ENCODE peak calls at places on chromosome 11, in four cellular contexts. Y, I, E and J are unnamed samples.

GRCh38 chr11:13942908-13943505 is 19.5 kb upstream of the SPON1 start:
- DNase-seq in Y (no peak), I (no peak), E (no peak), J (peak)

GRCh38 chr11:62844154-62844553 is 4.8 kb upstream of the WDR74 start:
- DNase-seq in Y (no peak), I (no peak), E (no peak), J (no peak)

GRCh38 chr11:126716456-126717083 is 284.0 kb downstream of the KIRREL3 start:
- DNase-seq in Y (peak), I (peak), E (peak), J (peak)

GRCh38 chr11:31921066-31921465 is 109.9 kb upstream of the PAX6 start:
- DNase-seq in Y (peak), I (no peak), E (no peak), J (no peak)

GRCh38 chr11:58900479-58901420 is 38.5 kb upstream of the GLYATL1 start:
- DNase-seq in Y (peak), I (peak), E (peak), J (peak)

GRCh38 chr11:122632178-122632824 is 23.2 kb upstream of the UBASH3B start:
- DNase-seq in Y (peak), I (no peak), E (no peak), J (no peak)

GRCh38 chr11:21511835-21512440 is 680.9 kb upstream of the ANO5 start:
- DNase-seq in Y (peak), I (peak), E (peak), J (no peak)

GRCh38 chr11:70415642-70416395 is 17.5 kb downstream of the CTTN start:
- DNase-seq in Y (no peak), I (no peak), E (no peak), J (peak)

GRCh38 chr11:83087035-83087434 is 15.3 kb upstream of the RAB30 start:
- DNase-seq in Y (no peak), I (no peak), E (no peak), J (no peak)

GRCh38 chr11:130189492-130190210 is 30.1 kb downstream of the ST14 start:
- DNase-seq in Y (no peak), I (no peak), E (peak), J (no peak)

GRCh38 chr11:121581607-121582006 is 128.8 kb upstream of the SORL1-AS1 start:
- DNase-seq in Y (no peak), I (no peak), E (no peak), J (no peak)

GRCh38 chr11:25970726-25971508 is 361.0 kb upstream of the ANO3 start:
- DNase-seq in Y (peak), I (no peak), E (no peak), J (no peak)

GRCh38 chr11:2886191-2886894 is 768 bp upstream of the CDKN1C start:
- DNase-seq in Y (peak), I (peak), E (peak), J (no peak)

GRCh38 chr11:2186669-2187266 is 15.2 kb upstream of the TH start:
- DNase-seq in Y (peak), I (peak), E (peak), J (no peak)

GRCh38 chr11:62770778-62771143 is 435 bp upstream of the TAF6L start:
- DNase-seq in Y (no peak), I (peak), E (peak), J (no peak)

GRCh38 chr11:127330044-127330443 is 329.5 kb upstream of the KIRREL3 start:
- DNase-seq in Y (no peak), I (no peak), E (no peak), J (no peak)

GRCh38 chr11:46315033-46315738 is 32.1 kb upstream of the DGKZ start:
- DNase-seq in Y (peak), I (peak), E (peak), J (peak)

GRCh38 chr11:46281374-46281831 is 3.9 kb downstream of the CREB3L1 start:
- DNase-seq in Y (peak), I (peak), E (no peak), J (peak)

GRCh38 chr11:72039108-72039850 is 40.6 kb downstream of the IL18BP start:
- DNase-seq in Y (no peak), I (no peak), E (no peak), J (peak)

GRCh38 chr11:19225123-19225522 is 15.6 kb downstream of the E2F8 start:
- DNase-seq in Y (no peak), I (no peak), E (no peak), J (no peak)

GRCh38 chr11:12238420-12238819 is 128.0 kb downstream of the MICAL2 start:
- DNase-seq in Y (no peak), I (no peak), E (no peak), J (no peak)

GRCh38 chr11:32034149-32034548 is 56.7 kb upstream of the RCN1 start:
- DNase-seq in Y (no peak), I (no peak), E (no peak), J (peak)

GRCh38 chr11:2944953-2945756 is 15.9 kb upstream of the PHLDA2 start:
- DNase-seq in Y (peak), I (peak), E (peak), J (peak)

GRCh38 chr11:119567667-119568582 is 145.0 kb upstream of the THY1 start:
- DNase-seq in Y (peak), I (no peak), E (no peak), J (peak)

GRCh38 chr11:117992620-117993019 is 6.4 kb downstream of the IL10RA start:
- DNase-seq in Y (no peak), I (no peak), E (no peak), J (no peak)

GRCh38 chr11:62445314-62445740 is 26.5 kb downstream of the SCGB1A1 start:
- DNase-seq in Y (no peak), I (no peak), E (no peak), J (peak)

GRCh38 chr11:43359432-43359818 is 705 bp downstream of the TTC17 start:
- DNase-seq in Y (peak), I (no peak), E (peak), J (peak)

GRCh38 chr11:103601230-103601846 is 435.1 kb upstream of the DDI1 start:
- DNase-seq in Y (peak), I (peak), E (peak), J (peak)

GRCh38 chr11:2272241-2272945 is 2.0 kb upstream of the ASCL2 start:
- DNase-seq in Y (no peak), I (peak), E (no peak), J (no peak)

GRCh38 chr11:87198266-87198881 is 160.6 kb downstream of the TMEM135 start:
- DNase-seq in Y (peak), I (no peak), E (no peak), J (peak)

GRCh38 chr11:7977251-7977917 is 9.8 kb upstream of the EIF3F start:
- DNase-seq in Y (peak), I (no peak), E (no peak), J (peak)

GRCh38 chr11:32231909-32232493 is 141.1 kb downstream of the RCN1 start:
- DNase-seq in Y (peak), I (peak), E (peak), J (peak)

GRCh38 chr11:34926831-34927132 is 10.4 kb downstream of the PDHX start:
- DNase-seq in Y (no peak), I (no peak), E (no peak), J (peak)

GRCh38 chr11:71544525-71545214 is 3.5 kb upstream of the KRTAP5-9 start:
- DNase-seq in Y (peak), I (no peak), E (no peak), J (no peak)

GRCh38 chr11:32448232-32448631 is 12.9 kb upstream of the WT1 start:
- DNase-seq in Y (peak), I (no peak), E (no peak), J (no peak)

GRCh38 chr11:109619498-109619897 is 197.5 kb downstream of the C11orf87 start:
- DNase-seq in Y (no peak), I (no peak), E (no peak), J (no peak)

GRCh38 chr11:88404363-88404762 is 66.8 kb upstream of the CTSC start:
- DNase-seq in Y (no peak), I (no peak), E (no peak), J (no peak)
- H3K56ac ChIP-seq in Y (no peak), I (no peak), E (no peak), J (no peak)

GRCh38 chr11:66530927-66531722 is 14.7 kb downstream of the ZDHHC24 start:
- DNase-seq in Y (no peak), I (no peak), E (no peak), J (no peak)

GRCh38 chr11:66529655-66530054 is 16.2 kb downstream of the ZDHHC24 start:
- DNase-seq in Y (no peak), I (no peak), E (no peak), J (no peak)

GRCh38 chr11:66524304-66525040 is 14.0 kb downstream of the BBS1 start:
- DNase-seq in Y (no peak), I (no peak), E (no peak), J (no peak)

GRCh38 chr11:66531841-66532240 is 14.0 kb downstream of the ZDHHC24 start:
- DNase-seq in Y (no peak), I (no peak), E (no peak), J (no peak)

GRCh38 chr11:66529069-66529468 is 16.8 kb downstream of the ZDHHC24 start:
- DNase-seq in Y (peak), I (no peak), E (peak), J (no peak)
- H3K56ac ChIP-seq in Y (peak), I (no peak), E (no peak), J (no peak)

DNA sequence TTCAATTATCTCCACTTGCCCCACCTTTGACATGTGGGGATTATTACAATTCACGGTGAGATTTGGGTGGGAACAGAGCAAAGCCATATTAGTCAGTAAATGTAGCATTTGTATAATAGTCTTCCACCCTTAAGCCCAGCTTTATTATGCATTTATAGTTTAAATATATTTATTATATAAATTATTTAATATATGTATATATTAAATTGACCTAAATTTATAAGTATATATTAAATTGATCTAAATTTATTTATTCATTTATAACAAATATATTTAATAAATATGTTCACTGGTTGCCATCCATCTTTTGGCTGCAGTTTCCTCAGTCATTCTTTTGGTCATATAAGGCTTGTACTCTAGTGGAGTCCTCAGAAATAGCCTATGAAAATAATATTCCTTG is 23.6 kb upstream of the CHORDC1 start:
- DNase-seq in Y (no peak), I (no peak), E (no peak), J (no peak)
- H3K56ac ChIP-seq in Y (no peak), I (no peak), E (no peak), J (no peak)

GRCh38 chr11:65661599-65662246 is 993 bp downstream of the RELA start:
- DNase-seq in Y (no peak), I (no peak), E (no peak), J (no peak)
- H3K56ac ChIP-seq in Y (peak), I (no peak), E (no peak), J (peak)

DNA sequence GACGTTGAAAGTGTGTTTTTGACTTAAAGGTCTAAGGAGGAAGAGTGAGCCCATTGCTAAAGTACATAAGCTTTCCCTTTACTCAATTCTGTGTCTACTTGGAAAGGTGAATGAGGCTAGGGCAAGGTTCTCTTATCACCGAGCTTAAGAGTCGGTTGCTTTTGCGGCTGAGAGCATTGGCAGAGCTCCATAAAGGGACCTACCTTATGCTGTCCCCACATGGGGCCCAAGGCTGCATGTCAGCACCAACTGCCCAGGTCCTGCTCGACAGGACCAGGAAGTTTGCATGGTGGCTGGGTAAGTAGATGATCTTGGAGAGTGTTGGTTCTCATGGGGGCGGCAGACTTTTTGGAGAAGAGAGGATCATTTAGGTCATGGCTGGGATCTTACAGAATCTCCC is 91.2 kb downstream of the ZBTB16 start:
- DNase-seq in Y (no peak), I (no peak), E (no peak), J (no peak)
- H3K56ac ChIP-seq in Y (no peak), I (no peak), E (no peak), J (no peak)

GRCh38 chr11:57359896-57360690 is 20.9 kb downstream of the PRG3 start:
- DNase-seq in Y (peak), I (no peak), E (no peak), J (no peak)

GRCh38 chr11:57357827-57358226 is 19.7 kb downstream of the P2RX3 start:
- DNase-seq in Y (no peak), I (no peak), E (no peak), J (peak)

GRCh38 chr11:57358543-57358961 is 20.4 kb downstream of the P2RX3 start:
- DNase-seq in Y (no peak), I (no peak), E (no peak), J (peak)

GRCh38 chr11:57359396-57359795 is 21.2 kb downstream of the P2RX3 start:
- DNase-seq in Y (no peak), I (no peak), E (no peak), J (no peak)

DNA sequence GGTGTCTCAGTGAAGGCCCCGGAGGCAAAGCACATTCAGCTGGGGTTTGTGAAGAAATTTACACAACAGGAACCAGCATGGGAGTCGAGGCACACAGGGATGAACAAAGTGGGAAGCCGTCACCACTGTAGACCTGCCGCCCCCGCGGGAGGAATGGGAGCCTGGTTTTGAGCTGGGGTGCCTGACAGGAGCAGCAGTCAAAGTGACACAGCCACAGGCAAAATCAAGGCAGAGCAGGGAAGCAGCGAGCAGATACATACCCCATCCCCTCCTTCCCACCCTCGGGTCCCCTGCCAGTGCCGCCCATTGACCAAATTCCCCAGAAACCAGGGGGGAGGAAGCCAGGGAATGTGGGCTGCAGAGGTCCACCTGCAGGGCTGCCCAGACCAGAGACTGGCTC is 20.8 kb downstream of the P2RX3 start:
- DNase-seq in Y (no peak), I (no peak), E (no peak), J (no peak)
- H3K56ac ChIP-seq in Y (no peak), I (no peak), E (no peak), J (no peak)

DNA sequence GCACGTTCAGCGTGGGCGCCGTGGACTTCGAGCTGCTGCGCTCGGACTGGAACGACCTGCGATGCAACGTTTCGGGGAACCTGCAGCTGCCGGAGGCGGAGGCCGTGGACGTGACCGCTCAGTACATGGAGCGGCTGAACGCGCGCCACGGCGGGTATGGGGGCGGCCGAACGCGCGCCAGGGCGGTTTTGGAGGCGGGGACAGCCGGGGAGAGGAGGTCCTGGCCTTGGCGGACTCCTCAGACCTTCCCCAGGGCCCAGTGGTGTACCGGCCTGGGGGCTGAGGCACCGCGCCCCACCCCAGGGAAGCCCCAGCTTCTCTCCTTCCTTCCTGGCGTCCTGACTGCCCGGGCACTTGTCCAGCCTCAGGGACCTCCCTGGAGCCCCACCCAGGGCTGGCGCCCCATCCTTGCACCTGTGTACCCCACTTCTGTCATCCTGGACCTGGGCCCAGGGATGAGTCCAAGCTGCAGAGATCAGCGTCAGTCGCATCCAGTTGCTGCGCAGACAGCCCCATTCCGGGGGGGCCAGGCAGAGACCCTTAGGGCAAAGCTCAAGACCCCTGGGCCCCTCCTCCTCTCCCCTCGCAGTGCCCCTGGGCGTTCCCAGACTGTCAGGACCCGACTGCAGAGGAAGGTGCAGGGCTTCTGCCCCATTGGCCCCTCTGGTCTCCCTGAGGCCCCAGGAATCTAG is 8.0 kb downstream of the B4GALNT4 start:
- DNase-seq in Y (no peak), I (no peak), E (no peak), J (no peak)
- H3K56ac ChIP-seq in Y (no peak), I (no peak), E (no peak), J (no peak)

GRCh38 chr11:65633390-65634139 is 4.3 kb upstream of the SIPA1 start:
- DNase-seq in Y (no peak), I (no peak), E (no peak), J (no peak)

GRCh38 chr11:65629579-65629978 is 8.3 kb upstream of the SIPA1 start:
- DNase-seq in Y (no peak), I (no peak), E (no peak), J (no peak)

GRCh38 chr11:65627202-65627601 is 10.7 kb upstream of the SIPA1 start:
- DNase-seq in Y (no peak), I (no peak), E (no peak), J (no peak)

GRCh38 chr11:65634140-65634436 is 3.8 kb upstream of the SIPA1 start:
- DNase-seq in Y (no peak), I (no peak), E (no peak), J (no peak)

GRCh38 chr11:65630215-65630614 is 7.7 kb upstream of the SIPA1 start:
- DNase-seq in Y (no peak), I (no peak), E (no peak), J (no peak)
- H3K56ac ChIP-seq in Y (no peak), I (no peak), E (no peak), J (no peak)

DNA sequence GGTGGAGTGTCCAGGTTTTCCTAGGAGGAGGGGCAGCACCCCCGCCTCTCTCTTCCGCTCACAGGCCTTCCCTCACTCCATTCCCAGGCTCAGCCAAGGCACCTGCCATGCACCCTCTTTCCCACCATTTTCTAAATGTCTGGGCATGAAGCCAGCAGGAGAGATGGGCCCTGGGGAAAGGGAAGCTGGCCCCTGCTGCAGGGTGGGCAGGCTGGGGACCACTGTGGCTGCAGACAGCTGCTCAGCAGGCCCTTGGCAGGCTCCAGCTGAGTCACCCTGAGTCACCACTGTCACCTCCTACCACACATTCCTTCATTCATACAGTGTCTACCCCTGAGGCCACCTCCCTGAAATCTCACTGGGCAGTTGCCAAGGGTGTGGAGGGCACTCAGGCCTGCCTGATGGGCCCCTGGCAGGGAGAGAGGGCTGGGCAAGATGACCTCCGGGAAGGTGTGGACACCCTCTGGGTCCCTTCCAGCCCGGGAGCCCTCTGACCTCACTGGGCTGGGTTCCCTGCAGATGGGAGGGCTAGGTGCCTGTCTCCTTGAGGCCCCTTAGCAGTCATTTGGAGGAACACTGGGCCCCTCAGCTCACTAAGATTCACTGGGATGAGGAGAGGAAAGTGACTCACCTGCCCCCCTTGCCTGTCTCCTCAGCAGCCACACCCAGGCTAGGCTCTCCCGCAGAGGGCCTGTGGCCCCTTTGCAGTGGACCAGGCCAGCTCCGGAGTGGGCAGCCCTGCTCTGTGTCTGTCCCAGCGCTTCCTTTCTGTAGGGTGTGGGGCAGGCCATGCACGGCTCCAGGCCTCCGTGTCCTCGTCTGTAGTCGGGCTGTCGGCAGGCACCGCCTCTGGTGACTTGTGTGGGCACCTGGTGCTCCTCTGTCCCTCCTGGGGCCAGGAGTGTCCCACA is 7.8 kb downstream of the MYEOV start:
- DNase-seq in Y (peak), I (no peak), E (no peak), J (peak)
- H3K56ac ChIP-seq in Y (no peak), I (no peak), E (no peak), J (peak)